ENCODE peak calls at places on chromosome 15, in eight cellular contexts. One of them, this sample, is unnamed.

GRCh38 chr15:73851679-73852078 is 21.7 kb upstream of the TBC1D21 start:
- DNase-seq in activated CD4-positive, alpha-beta T cell treated with anti-CD3 and anti-CD28 coated beads for 48 hours: peak; percentile 63
- DNase-seq in NCI-H510A: no peak
- DNase-seq in SHP77: no peak
- DNase-seq in stimulated activated CD4-positive, alpha-beta T cell treated with anti-CD3 and anti-CD28 coated beads, Interleukin-2, amount 100 ng/mL, for 24 hours: peak; percentile 49
- DNase-seq in GM13977: peak; percentile 53
- DNase-seq in AG04449: no peak
- DNase-seq in right lobe of liver: no peak
- DNase-seq in this sample: peak; percentile 5

GRCh38 chr15:39621210-39621609 is 40.3 kb downstream of the THBS1 start:
- DNase-seq in activated CD4-positive, alpha-beta T cell treated with anti-CD3 and anti-CD28 coated beads for 48 hours: no peak
- DNase-seq in NCI-H510A: no peak
- DNase-seq in SHP77: peak; percentile 60
- DNase-seq in stimulated activated CD4-positive, alpha-beta T cell treated with anti-CD3 and anti-CD28 coated beads, Interleukin-2, amount 100 ng/mL, for 24 hours: no peak
- DNase-seq in GM13977: no peak
- DNase-seq in AG04449: no peak
- DNase-seq in right lobe of liver: no peak
- DNase-seq in this sample: no peak

GRCh38 chr15:57565326-57565725 is 26.4 kb upstream of the MYZAP start:
- DNase-seq in activated CD4-positive, alpha-beta T cell treated with anti-CD3 and anti-CD28 coated beads for 48 hours: peak; percentile 37
- DNase-seq in NCI-H510A: peak; percentile 55
- DNase-seq in SHP77: peak; percentile 82
- DNase-seq in stimulated activated CD4-positive, alpha-beta T cell treated with anti-CD3 and anti-CD28 coated beads, Interleukin-2, amount 100 ng/mL, for 24 hours: peak; percentile 30
- DNase-seq in GM13977: no peak
- DNase-seq in AG04449: no peak
- DNase-seq in right lobe of liver: no peak
- DNase-seq in this sample: no peak

GRCh38 chr15:80241508-80241907 is 10.5 kb downstream of the CTXND1 start:
- DNase-seq in activated CD4-positive, alpha-beta T cell treated with anti-CD3 and anti-CD28 coated beads for 48 hours: no peak
- DNase-seq in NCI-H510A: no peak
- DNase-seq in SHP77: no peak
- DNase-seq in stimulated activated CD4-positive, alpha-beta T cell treated with anti-CD3 and anti-CD28 coated beads, Interleukin-2, amount 100 ng/mL, for 24 hours: no peak
- DNase-seq in GM13977: no peak
- DNase-seq in AG04449: no peak
- DNase-seq in right lobe of liver: no peak
- DNase-seq in this sample: no peak

GRCh38 chr15:99305761-99306505 is 54.7 kb downstream of the LRRC28 start:
- DNase-seq in activated CD4-positive, alpha-beta T cell treated with anti-CD3 and anti-CD28 coated beads for 48 hours: no peak
- DNase-seq in NCI-H510A: no peak
- DNase-seq in SHP77: peak; percentile 66
- DNase-seq in stimulated activated CD4-positive, alpha-beta T cell treated with anti-CD3 and anti-CD28 coated beads, Interleukin-2, amount 100 ng/mL, for 24 hours: no peak
- DNase-seq in GM13977: no peak
- DNase-seq in AG04449: peak; percentile 54
- DNase-seq in right lobe of liver: peak; percentile 68
- DNase-seq in this sample: peak; percentile 64

GRCh38 chr15:65653781-65654521 is 32.2 kb downstream of the SLC24A1 start:
- DNase-seq in activated CD4-positive, alpha-beta T cell treated with anti-CD3 and anti-CD28 coated beads for 48 hours: no peak
- DNase-seq in NCI-H510A: no peak
- DNase-seq in SHP77: no peak
- DNase-seq in stimulated activated CD4-positive, alpha-beta T cell treated with anti-CD3 and anti-CD28 coated beads, Interleukin-2, amount 100 ng/mL, for 24 hours: no peak
- DNase-seq in GM13977: no peak
- DNase-seq in AG04449: no peak
- DNase-seq in right lobe of liver: no peak
- DNase-seq in this sample: no peak

GRCh38 chr15:90547545-90547944 is 17.8 kb downstream of the CRTC3 start:
- DNase-seq in activated CD4-positive, alpha-beta T cell treated with anti-CD3 and anti-CD28 coated beads for 48 hours: no peak
- DNase-seq in NCI-H510A: no peak
- DNase-seq in SHP77: no peak
- DNase-seq in stimulated activated CD4-positive, alpha-beta T cell treated with anti-CD3 and anti-CD28 coated beads, Interleukin-2, amount 100 ng/mL, for 24 hours: no peak
- DNase-seq in GM13977: no peak
- DNase-seq in AG04449: no peak
- DNase-seq in right lobe of liver: no peak
- DNase-seq in this sample: no peak

GRCh38 chr15:90154861-90155626 is 46.1 kb upstream of the SEMA4B start:
- DNase-seq in activated CD4-positive, alpha-beta T cell treated with anti-CD3 and anti-CD28 coated beads for 48 hours: no peak
- DNase-seq in NCI-H510A: no peak
- DNase-seq in SHP77: peak; percentile 24
- DNase-seq in stimulated activated CD4-positive, alpha-beta T cell treated with anti-CD3 and anti-CD28 coated beads, Interleukin-2, amount 100 ng/mL, for 24 hours: no peak
- DNase-seq in GM13977: no peak
- DNase-seq in AG04449: no peak
- DNase-seq in right lobe of liver: peak; percentile 70
- DNase-seq in this sample: no peak

GRCh38 chr15:38941399-38941953 is 376.9 kb upstream of the RASGRP1 start:
- DNase-seq in activated CD4-positive, alpha-beta T cell treated with anti-CD3 and anti-CD28 coated beads for 48 hours: no peak
- DNase-seq in NCI-H510A: no peak
- DNase-seq in SHP77: peak; percentile 3
- DNase-seq in stimulated activated CD4-positive, alpha-beta T cell treated with anti-CD3 and anti-CD28 coated beads, Interleukin-2, amount 100 ng/mL, for 24 hours: no peak
- DNase-seq in GM13977: no peak
- DNase-seq in AG04449: no peak
- DNase-seq in right lobe of liver: no peak
- DNase-seq in this sample: no peak

GRCh38 chr15:67822537-67823370 is 2.6 kb upstream of the SKOR1 start:
- DNase-seq in activated CD4-positive, alpha-beta T cell treated with anti-CD3 and anti-CD28 coated beads for 48 hours: no peak
- DNase-seq in NCI-H510A: no peak
- DNase-seq in SHP77: no peak
- DNase-seq in stimulated activated CD4-positive, alpha-beta T cell treated with anti-CD3 and anti-CD28 coated beads, Interleukin-2, amount 100 ng/mL, for 24 hours: no peak
- DNase-seq in GM13977: peak; percentile 50
- DNase-seq in AG04449: no peak
- DNase-seq in right lobe of liver: no peak
- DNase-seq in this sample: no peak

GRCh38 chr15:34802803-34803395 is 7.5 kb upstream of the ACTC1 start:
- DNase-seq in activated CD4-positive, alpha-beta T cell treated with anti-CD3 and anti-CD28 coated beads for 48 hours: no peak
- DNase-seq in NCI-H510A: no peak
- DNase-seq in SHP77: no peak
- DNase-seq in stimulated activated CD4-positive, alpha-beta T cell treated with anti-CD3 and anti-CD28 coated beads, Interleukin-2, amount 100 ng/mL, for 24 hours: no peak
- DNase-seq in GM13977: no peak
- DNase-seq in AG04449: no peak
- DNase-seq in right lobe of liver: no peak
- DNase-seq in this sample: no peak

GRCh38 chr15:67746450-67746849 is 78.9 kb upstream of the SKOR1 start:
- DNase-seq in activated CD4-positive, alpha-beta T cell treated with anti-CD3 and anti-CD28 coated beads for 48 hours: peak; percentile 14
- DNase-seq in NCI-H510A: no peak
- DNase-seq in SHP77: no peak
- DNase-seq in stimulated activated CD4-positive, alpha-beta T cell treated with anti-CD3 and anti-CD28 coated beads, Interleukin-2, amount 100 ng/mL, for 24 hours: no peak
- DNase-seq in GM13977: no peak
- DNase-seq in AG04449: no peak
- DNase-seq in right lobe of liver: no peak
- DNase-seq in this sample: no peak

GRCh38 chr15:29345549-29346525 is 76.2 kb upstream of the NSMCE3 start:
- DNase-seq in activated CD4-positive, alpha-beta T cell treated with anti-CD3 and anti-CD28 coated beads for 48 hours: no peak
- DNase-seq in NCI-H510A: no peak
- DNase-seq in SHP77: no peak
- DNase-seq in stimulated activated CD4-positive, alpha-beta T cell treated with anti-CD3 and anti-CD28 coated beads, Interleukin-2, amount 100 ng/mL, for 24 hours: no peak
- DNase-seq in GM13977: no peak
- DNase-seq in AG04449: no peak
- DNase-seq in right lobe of liver: no peak
- DNase-seq in this sample: no peak

GRCh38 chr15:30990451-30991300 is 752 bp downstream of the MTMR10 start:
- DNase-seq in activated CD4-positive, alpha-beta T cell treated with anti-CD3 and anti-CD28 coated beads for 48 hours: no peak
- DNase-seq in NCI-H510A: no peak
- DNase-seq in SHP77: no peak
- DNase-seq in stimulated activated CD4-positive, alpha-beta T cell treated with anti-CD3 and anti-CD28 coated beads, Interleukin-2, amount 100 ng/mL, for 24 hours: no peak
- DNase-seq in GM13977: peak; percentile 28
- DNase-seq in AG04449: no peak
- DNase-seq in right lobe of liver: no peak
- DNase-seq in this sample: no peak

GRCh38 chr15:91021516-91022074 is 799 bp downstream of the VPS33B start:
- DNase-seq in activated CD4-positive, alpha-beta T cell treated with anti-CD3 and anti-CD28 coated beads for 48 hours: no peak
- DNase-seq in NCI-H510A: no peak
- DNase-seq in SHP77: no peak
- DNase-seq in stimulated activated CD4-positive, alpha-beta T cell treated with anti-CD3 and anti-CD28 coated beads, Interleukin-2, amount 100 ng/mL, for 24 hours: no peak
- DNase-seq in GM13977: no peak
- DNase-seq in AG04449: peak; percentile 9
- DNase-seq in right lobe of liver: no peak
- DNase-seq in this sample: no peak

GRCh38 chr15:93035953-93036810 is 52.8 kb downstream of the RGMA start:
- DNase-seq in activated CD4-positive, alpha-beta T cell treated with anti-CD3 and anti-CD28 coated beads for 48 hours: peak; percentile 61
- DNase-seq in NCI-H510A: no peak
- DNase-seq in SHP77: peak; percentile 17
- DNase-seq in stimulated activated CD4-positive, alpha-beta T cell treated with anti-CD3 and anti-CD28 coated beads, Interleukin-2, amount 100 ng/mL, for 24 hours: peak; percentile 52
- DNase-seq in GM13977: peak; percentile 88
- DNase-seq in AG04449: no peak
- DNase-seq in right lobe of liver: peak; percentile 33
- DNase-seq in this sample: no peak

This sample was measured in AG09319.